ENCODE peak calls at places on chromosome 1, in four cellular contexts. I is CD8-positive, alpha-beta T cell; D is stimulated activated naive B cell treated with anti-CD40 and anti-IgM and Interleukin-4, amounts not matched to agents 10 μg/mL and 1 μg/mL and 100 μg/mL, for 72 hours; E is Right ventricle myocardium superior. A is an unnamed sample.
A peak's percentile ranks its signal among the peaks of the same experiment; 100 is the strongest.

GRCh38 chr1:62882161-62882560 is 98.2 kb downstream of the ATG4C start:
- DNase-seq in D (no peak), I (no peak), E (no peak), A (no peak)

GRCh38 chr1:159141584-159142518 is 29.6 kb upstream of the CADM3 start:
- DNase-seq in D (no peak), I (no peak), E (no peak), A (no peak)

GRCh38 chr1:85628791-85629531 is 48.4 kb downstream of the CCN1 start:
- DNase-seq in D (no peak), I (no peak), E (peak; percentile 58), A (no peak)

GRCh38 chr1:31792116-31792515 is 23.7 kb downstream of the SPOCD1 start:
- DNase-seq in E (no peak), D (no peak), I (no peak), A (no peak)

GRCh38 chr1:153968972-153969371 is 1.3 kb downstream of the CREB3L4 start:
- DNase-seq in E (no peak), D (no peak), I (no peak), A (no peak)

GRCh38 chr1:170445096-170445495 is 86.9 kb upstream of the GORAB start:
- DNase-seq in I (no peak), D (no peak), E (no peak), A (no peak)

GRCh38 chr1:207981976-207982375 is 71.1 kb upstream of the CD34 start:
- DNase-seq in E (no peak), I (no peak), D (no peak), A (no peak)

GRCh38 chr1:227771326-227771725 is 36.1 kb downstream of the SNAP47 start:
- DNase-seq in D (no peak), E (no peak), I (no peak), A (no peak)

GRCh38 chr1:21909787-21910503 is 27.2 kb downstream of the HSPG2 start:
- DNase-seq in I (no peak), E (peak; percentile 80), D (peak; percentile 82), A (no peak)

GRCh38 chr1:227244339-227245118 is 73.8 kb downstream of the CDC42BPA start:
- DNase-seq in I (no peak), E (no peak), D (no peak), A (no peak)

GRCh38 chr1:211935448-211935970 is 99.8 kb downstream of the INTS7 start:
- DNase-seq in I (no peak), D (peak; percentile 85), E (no peak), A (no peak)

GRCh38 chr1:177309884-177310283 is 139.1 kb downstream of the BRINP2 start:
- DNase-seq in E (no peak), D (no peak), I (no peak), A (no peak)

GRCh38 chr1:207289756-207290155 is 31.7 kb upstream of the CD55 start:
- DNase-seq in E (no peak), I (no peak), D (no peak), A (no peak)

GRCh38 chr1:41833519-41834000 is 85.2 kb downstream of the HIVEP3 start:
- DNase-seq in I (no peak), E (no peak), D (no peak), A (no peak)

GRCh38 chr1:6688001-6688400 is 13.6 kb downstream of the DNAJC11 start:
- DNase-seq in D (no peak), I (no peak), E (no peak), A (no peak)

GRCh38 chr1:157124855-157125254 is 13.3 kb downstream of the ETV3 start:
- DNase-seq in D (no peak), I (no peak), E (no peak), A (no peak)

GRCh38 chr1:158095737-158096335 is 84.9 kb upstream of the CD1D start:
- DNase-seq in D (no peak), E (no peak), I (no peak), A (no peak)

GRCh38 chr1:41359211-41360073 is 1.8 kb upstream of the FOXO6 start:
- DNase-seq in E (no peak), D (no peak), I (no peak), A (no peak)

GRCh38 chr1:181133441-181133951 is 45.0 kb downstream of the IER5 start:
- DNase-seq in E (no peak), D (no peak), I (no peak), A (no peak)

GRCh38 chr1:25799758-25800537 is at the start of gene SELENON:
- DNase-seq in I (no peak), D (no peak), E (peak; percentile 90), A (peak; percentile 14)

GRCh38 chr1:248872752-248873408 is 14.0 kb upstream of the ZNF692 start:
- DNase-seq in E (peak; percentile 71), D (peak; percentile 55), I (no peak), A (peak; percentile 13)

GRCh38 chr1:66779475-66780078 is 21.5 kb downstream of the INSL5 start:
- DNase-seq in D (no peak), I (no peak), E (no peak), A (no peak)

GRCh38 chr1:45007311-45007710 is 3.8 kb downstream of the HECTD3 start:
- DNase-seq in E (no peak), I (no peak), D (no peak), A (no peak)

GRCh38 chr1:116874622-116875277 is 35.0 kb upstream of the PTGFRN start:
- DNase-seq in D (no peak), E (no peak), I (no peak), A (no peak)

GRCh38 chr1:93704063-93704462 is 22.4 kb upstream of the BCAR3 start:
- DNase-seq in E (no peak), I (no peak), D (peak; percentile 78), A (no peak)

GRCh38 chr1:240927815-240928214 is 315.9 kb upstream of the GREM2 start:
- DNase-seq in E (no peak), D (no peak), I (no peak), A (no peak)

GRCh38 chr1:75836528-75836927 is 39.8 kb downstream of the MSH4 start:
- DNase-seq in E (no peak), I (no peak), D (no peak), A (no peak)

A was measured in effector CD4-positive, alpha-beta T cell.